ENCODE peak calls at places on chromosomes 4 and X, in four cellular contexts. Z is upper lobe of right lung, T is mucosa of descending colon, D is GM23338. V is an unnamed sample.

GRCh38 chr4:24809376-24809775 is 14.0 kb downstream of the SOD3 start:
- DNase-seq in Z (no peak), T (no peak), D (peak), V (no peak)

GRCh38 chr4:21641696-21642095 is 306.9 kb downstream of the KCNIP4 start:
- DNase-seq in D (no peak), T (no peak), Z (no peak), V (no peak)

GRCh38 chr4:145933134-145933533 is 5.5 kb downstream of the ZNF827 start:
- DNase-seq in D (no peak), Z (no peak), T (no peak), V (no peak)

GRCh38 chr4:112167790-112168189 is 22.5 kb downstream of the FAM241A start:
- DNase-seq in Z (no peak), D (no peak), T (no peak), V (no peak)

GRCh38 chrX:20029728-20030127 is 38.9 kb upstream of the BCLAF3 start:
- DNase-seq in D (no peak), Z (no peak), T (peak), V (no peak)

GRCh38 chr4:76981649-76982048 is 32.1 kb downstream of the SEPTIN11 start:
- DNase-seq in D (no peak), Z (no peak), T (no peak), V (no peak)

GRCh38 chr4:96170198-96170597 is 330.3 kb downstream of the PDHA2 start:
- DNase-seq in Z (no peak), T (no peak), D (peak), V (peak)

GRCh38 chrX:83495882-83496281 is 12.2 kb upstream of the POU3F4 start:
- DNase-seq in T (no peak), Z (no peak), D (no peak), V (no peak)

GRCh38 chr4:151990201-151990600 is 229.4 kb upstream of the GATB start:
- DNase-seq in T (no peak), D (no peak), Z (no peak), V (no peak)

GRCh38 chrX:154509455-154509854 is 6.6 kb downstream of the FAM3A start:
- DNase-seq in D (no peak), Z (no peak), T (no peak), V (no peak)

GRCh38 chrX:49155243-49155899 is 7.2 kb upstream of the MAGIX start:
- DNase-seq in Z (no peak), D (peak), T (no peak), V (no peak)

GRCh38 chrX:71532078-71532752 is 689 bp upstream of the OGT start:
- DNase-seq in T (peak), Z (no peak), D (no peak), V (no peak)

GRCh38 chr4:87057835-87058234 is 123.0 kb downstream of the AFF1 start:
- DNase-seq in Z (no peak), D (no peak), T (no peak), V (no peak)

GRCh38 chr4:87055340-87055739 is 120.5 kb downstream of the AFF1 start:
- DNase-seq in Z (no peak), T (no peak), D (no peak), V (no peak)

GRCh38 chr4:87060957-87061356 is 126.1 kb downstream of the AFF1 start:
- DNase-seq in T (no peak), D (no peak), Z (no peak), V (no peak)

GRCh38 chr4:87056884-87057283 is 122.1 kb downstream of the AFF1 start:
- DNase-seq in T (no peak), D (no peak), Z (no peak), V (no peak)

GRCh38 chr4:87058272-87059073 is 123.7 kb downstream of the AFF1 start:
- DNase-seq in T (no peak), D (peak), Z (peak), V (no peak)
- TF ChIP-seq CTCF in T (no peak), D (no peak), Z (peak), V (no peak)

GRCh38 chr4:154928640-154929257 is 147.7 kb downstream of the RBM46 start:
- DNase-seq in Z (no peak), T (no peak), D (peak), V (no peak)
- TF ChIP-seq CTCF in Z (peak), T (no peak), D (peak), V (peak)

GRCh38 chr4:3009422-3009821 is 46.1 kb downstream of the GRK4 start:
- DNase-seq in T (no peak), D (peak), Z (no peak), V (no peak)
- TF ChIP-seq CTCF in T (no peak), D (peak), Z (peak), V (peak)

DNA sequence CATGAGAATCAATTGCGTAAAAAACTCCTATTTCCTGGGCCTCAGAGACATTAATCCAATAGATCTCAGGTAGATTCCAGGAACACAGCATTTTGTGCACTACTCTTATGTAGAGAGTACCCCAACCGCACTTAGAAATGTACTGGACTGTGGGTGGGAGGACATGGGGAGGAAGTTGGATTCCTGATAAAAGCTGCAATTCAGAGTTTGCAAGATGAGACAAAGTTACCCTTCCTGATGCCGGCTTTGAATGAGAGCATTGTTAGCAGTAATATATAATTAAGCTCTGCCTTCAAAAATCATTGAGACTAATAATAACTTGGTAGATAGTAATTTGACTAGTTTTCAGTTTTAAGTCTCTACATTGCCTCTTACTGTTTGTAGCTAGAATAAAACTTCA is 323.3 kb upstream of the GALNT7 start:
- DNase-seq in T (no peak), Z (no peak), D (no peak), V (no peak)
- TF ChIP-seq CTCF in T (no peak), Z (no peak), D (no peak), V (no peak)

GRCh38 chr4:92182736-92183407 is 120.9 kb upstream of the GRID2 start:
- DNase-seq in Z (no peak), D (no peak), T (no peak), V (peak)
- TF ChIP-seq CTCF in Z (no peak), D (no peak), T (no peak), V (no peak)

GRCh38 chr4:103092245-103092644 is 7.4 kb downstream of the BDH2 start:
- DNase-seq in D (no peak), Z (no peak), T (no peak), V (no peak)

GRCh38 chr4:103095080-103095479 is 4.6 kb downstream of the BDH2 start:
- DNase-seq in T (no peak), Z (no peak), D (no peak), V (no peak)

GRCh38 chr4:103097112-103097511 is 2.5 kb downstream of the BDH2 start:
- DNase-seq in D (no peak), Z (no peak), T (no peak), V (no peak)

GRCh38 chr4:103086565-103086964 is 10.0 kb upstream of the SLC9B2 start:
- DNase-seq in Z (no peak), D (no peak), T (no peak), V (no peak)

DNA sequence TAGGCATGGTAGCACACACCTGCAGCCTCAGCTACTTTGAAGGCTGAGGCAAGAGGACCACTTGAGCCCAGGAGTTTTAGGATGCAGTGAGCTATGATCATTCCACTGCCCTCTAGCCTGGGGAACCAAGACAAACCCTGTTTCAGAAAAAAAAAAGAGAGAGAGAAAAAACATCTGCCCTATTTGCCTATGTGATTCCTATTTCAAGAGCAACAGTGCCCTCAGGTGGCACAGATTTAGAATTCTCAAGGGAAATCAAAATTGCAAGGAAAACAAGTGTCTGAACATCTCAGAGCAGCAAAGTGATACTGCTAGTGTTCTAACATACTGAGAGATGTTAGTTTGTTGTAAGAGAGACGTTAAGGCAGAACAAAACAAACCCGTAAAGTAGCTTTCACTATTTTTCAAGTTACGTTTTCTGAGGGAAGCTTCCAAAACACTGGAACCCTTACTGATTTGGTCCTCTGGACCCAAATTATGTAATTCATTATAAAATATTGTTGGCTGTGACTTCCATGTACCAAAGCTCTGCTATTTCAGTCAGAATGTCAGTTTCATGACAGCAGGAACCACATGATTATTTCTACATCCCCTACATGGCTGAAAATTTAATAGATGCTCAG is 7.9 kb downstream of the BDH2 start:
- DNase-seq in Z (no peak), T (no peak), D (peak), V (no peak)
- TF ChIP-seq CTCF in Z (peak), T (no peak), D (peak), V (peak)

DNA sequence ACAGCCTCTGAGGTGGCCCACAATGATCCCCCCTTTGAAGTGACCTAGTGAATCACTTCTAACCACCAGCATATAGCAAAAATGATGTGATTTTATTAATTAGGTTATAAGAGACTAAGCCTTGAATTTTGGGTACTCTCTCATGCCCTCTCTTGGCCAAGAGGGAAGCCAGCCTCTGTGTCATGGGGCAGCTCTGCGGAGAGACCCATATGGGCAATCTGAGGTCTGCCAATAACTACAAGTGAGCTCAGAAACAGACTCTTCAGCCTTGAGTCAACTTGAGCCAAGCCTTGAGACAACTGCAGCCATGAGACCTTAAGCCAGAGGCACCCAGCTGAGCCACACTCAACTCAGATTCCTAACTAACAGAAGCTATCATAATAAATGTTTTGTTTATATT is 45.7 kb downstream of the MANBA start:
- DNase-seq in T (no peak), Z (no peak), D (peak), V (no peak)
- TF ChIP-seq CTCF in T (no peak), Z (peak), D (peak), V (peak)